ENCODE peak calls at places on chromosomes 12 and 14, in eight cellular contexts. One of them, this sample, is unnamed.

GRCh38 chr12:28869197-28869596 is 279.9 kb upstream of the FAR2 start:
- DNase-seq in PC-9: no peak
- DNase-seq in ascending aorta: no peak
- DNase-seq in RWPE1: no peak
- DNase-seq in AG09319: no peak
- DNase-seq in Peyer's patch: no peak
- DNase-seq in cardiac fibroblast: peak
- DNase-seq in esophagus muscularis mucosa: no peak
- DNase-seq in this sample: no peak

GRCh38 chr12:31702047-31702446 is 26.8 kb downstream of the AMN1 start:
- DNase-seq in AG09319: no peak
- DNase-seq in ascending aorta: no peak
- DNase-seq in PC-9: no peak
- DNase-seq in Peyer's patch: no peak
- DNase-seq in esophagus muscularis mucosa: no peak
- DNase-seq in RWPE1: no peak
- DNase-seq in cardiac fibroblast: peak
- DNase-seq in this sample: no peak

GRCh38 chr14:89621009-89621421 is 204.0 kb upstream of the FOXN3 start:
- DNase-seq in cardiac fibroblast: no peak
- DNase-seq in Peyer's patch: peak
- DNase-seq in AG09319: no peak
- DNase-seq in RWPE1: no peak
- DNase-seq in PC-9: no peak
- DNase-seq in ascending aorta: no peak
- DNase-seq in esophagus muscularis mucosa: no peak
- DNase-seq in this sample: no peak

GRCh38 chr14:68784298-68784910 is 8.5 kb downstream of the ZFP36L1 start:
- DNase-seq in PC-9: no peak
- DNase-seq in Peyer's patch: peak
- DNase-seq in cardiac fibroblast: peak
- DNase-seq in RWPE1: no peak
- DNase-seq in AG09319: no peak
- DNase-seq in ascending aorta: peak
- DNase-seq in esophagus muscularis mucosa: peak
- DNase-seq in this sample: peak

GRCh38 chr12:106073179-106073578 is 65.6 kb downstream of the NUAK1 start:
- DNase-seq in RWPE1: no peak
- DNase-seq in esophagus muscularis mucosa: peak
- DNase-seq in PC-9: no peak
- DNase-seq in AG09319: no peak
- DNase-seq in Peyer's patch: no peak
- DNase-seq in cardiac fibroblast: no peak
- DNase-seq in ascending aorta: no peak
- DNase-seq in this sample: no peak

GRCh38 chr14:74459981-74460380 is 33.1 kb downstream of the NPC2 start:
- DNase-seq in ascending aorta: no peak
- DNase-seq in Peyer's patch: no peak
- DNase-seq in AG09319: no peak
- DNase-seq in cardiac fibroblast: no peak
- DNase-seq in RWPE1: no peak
- DNase-seq in esophagus muscularis mucosa: no peak
- DNase-seq in PC-9: no peak
- DNase-seq in this sample: no peak

GRCh38 chr12:20434993-20435392 is 66.7 kb downstream of the PDE3A start:
- DNase-seq in Peyer's patch: no peak
- DNase-seq in PC-9: no peak
- DNase-seq in cardiac fibroblast: peak
- DNase-seq in RWPE1: no peak
- DNase-seq in esophagus muscularis mucosa: no peak
- DNase-seq in ascending aorta: no peak
- DNase-seq in AG09319: no peak
- DNase-seq in this sample: no peak

GRCh38 chr12:98344034-98344565 is 171.3 kb upstream of the TMPO start:
- DNase-seq in esophagus muscularis mucosa: peak
- DNase-seq in Peyer's patch: no peak
- DNase-seq in ascending aorta: no peak
- DNase-seq in PC-9: no peak
- DNase-seq in AG09319: no peak
- DNase-seq in RWPE1: no peak
- DNase-seq in cardiac fibroblast: no peak
- DNase-seq in this sample: no peak

GRCh38 chr14:35409595-35409994 is 5.0 kb upstream of the NFKBIA start:
- DNase-seq in ascending aorta: no peak
- DNase-seq in AG09319: no peak
- DNase-seq in PC-9: no peak
- DNase-seq in Peyer's patch: no peak
- DNase-seq in esophagus muscularis mucosa: no peak
- DNase-seq in cardiac fibroblast: no peak
- DNase-seq in RWPE1: no peak
- DNase-seq in this sample: no peak

GRCh38 chr12:77115471-77115870 is 50.1 kb upstream of the E2F7 start:
- DNase-seq in PC-9: no peak
- DNase-seq in cardiac fibroblast: no peak
- DNase-seq in Peyer's patch: no peak
- DNase-seq in ascending aorta: no peak
- DNase-seq in esophagus muscularis mucosa: no peak
- DNase-seq in AG09319: no peak
- DNase-seq in RWPE1: no peak
- DNase-seq in this sample: no peak

GRCh38 chr14:63551338-63551737 is 8.2 kb upstream of the PPP2R5E start:
- DNase-seq in cardiac fibroblast: peak
- DNase-seq in Peyer's patch: no peak
- DNase-seq in esophagus muscularis mucosa: no peak
- DNase-seq in PC-9: no peak
- DNase-seq in AG09319: no peak
- DNase-seq in ascending aorta: no peak
- DNase-seq in RWPE1: peak
- DNase-seq in this sample: no peak

GRCh38 chr12:64077922-64078321 is 144.2 kb downstream of the KICS2 start:
- DNase-seq in Peyer's patch: no peak
- DNase-seq in ascending aorta: no peak
- DNase-seq in AG09319: no peak
- DNase-seq in esophagus muscularis mucosa: no peak
- DNase-seq in PC-9: no peak
- DNase-seq in cardiac fibroblast: peak
- DNase-seq in RWPE1: no peak
- DNase-seq in this sample: no peak

GRCh38 chr14:91945776-91946305 is 1.7 kb downstream of the FBLN5 start:
- DNase-seq in cardiac fibroblast: peak
- DNase-seq in RWPE1: no peak
- DNase-seq in AG09319: no peak
- DNase-seq in esophagus muscularis mucosa: no peak
- DNase-seq in ascending aorta: peak
- DNase-seq in Peyer's patch: no peak
- DNase-seq in PC-9: no peak
- DNase-seq in this sample: no peak

GRCh38 chr12:77064891-77065360 is 443 bp downstream of the E2F7 start:
- DNase-seq in RWPE1: peak
- DNase-seq in cardiac fibroblast: no peak
- DNase-seq in Peyer's patch: no peak
- DNase-seq in esophagus muscularis mucosa: no peak
- DNase-seq in ascending aorta: no peak
- DNase-seq in AG09319: no peak
- DNase-seq in PC-9: no peak
- DNase-seq in this sample: peak

GRCh38 chr14:81105378-81105777 is 115.4 kb downstream of the GTF2A1 start:
- DNase-seq in PC-9: no peak
- DNase-seq in Peyer's patch: no peak
- DNase-seq in ascending aorta: no peak
- DNase-seq in esophagus muscularis mucosa: no peak
- DNase-seq in cardiac fibroblast: no peak
- DNase-seq in RWPE1: no peak
- DNase-seq in AG09319: no peak
- DNase-seq in this sample: no peak

DNA sequence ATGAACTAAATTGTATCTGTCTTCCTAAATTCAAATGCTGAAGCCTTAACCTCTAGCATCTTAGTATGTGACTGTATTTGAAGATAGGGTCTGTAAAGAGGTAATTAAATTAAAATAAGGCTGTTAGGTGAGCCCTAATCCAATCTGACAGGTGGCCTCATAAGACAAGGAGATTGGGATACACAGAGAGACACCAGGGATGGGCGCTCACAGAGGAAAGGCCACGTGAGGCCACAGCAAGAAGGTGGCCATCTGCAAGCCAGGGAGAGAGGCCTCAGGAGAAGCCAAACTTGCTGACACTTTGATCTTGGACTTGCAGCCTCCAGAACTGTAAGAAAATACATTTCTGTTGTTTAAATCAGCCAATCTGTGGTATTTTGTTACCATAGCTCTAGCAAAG is 110.6 kb downstream of the GTF2A1 start:
- DNase-seq in ascending aorta: no peak
- DNase-seq in PC-9: no peak
- DNase-seq in AG09319: no peak
- DNase-seq in cardiac fibroblast: no peak
- DNase-seq in esophagus muscularis mucosa: no peak
- DNase-seq in RWPE1: no peak
- DNase-seq in Peyer's patch: no peak
- DNase-seq in this sample: no peak
- TF ChIP-seq CTCF in ascending aorta: no peak
- TF ChIP-seq CTCF in PC-9: no peak
- TF ChIP-seq CTCF in AG09319: no peak
- TF ChIP-seq CTCF in cardiac fibroblast: no peak
- TF ChIP-seq CTCF in esophagus muscularis mucosa: no peak
- TF ChIP-seq CTCF in RWPE1: no peak
- TF ChIP-seq CTCF in Peyer's patch: no peak
- TF ChIP-seq CTCF in this sample: no peak

DNA sequence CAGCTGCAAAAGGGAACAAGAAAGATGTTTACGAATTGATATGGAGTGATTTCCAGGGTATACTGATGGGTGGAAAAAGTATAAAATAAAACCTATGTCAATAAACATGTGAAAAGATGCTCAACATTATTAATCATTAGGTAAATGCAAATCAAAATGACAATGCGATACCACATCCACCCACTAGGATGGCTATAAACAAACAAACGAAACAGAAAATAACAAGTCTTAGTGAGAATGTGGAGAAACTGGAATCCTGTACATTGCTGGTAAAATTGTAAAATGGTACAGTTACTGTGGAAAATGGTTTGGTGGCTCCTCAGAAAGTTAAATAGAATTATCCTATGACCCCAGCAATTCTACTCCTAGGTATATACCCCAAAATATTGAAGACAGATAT is 9.5 kb upstream of the BEST3 start:
- DNase-seq in ascending aorta: no peak
- DNase-seq in cardiac fibroblast: no peak
- DNase-seq in RWPE1: no peak
- DNase-seq in esophagus muscularis mucosa: no peak
- DNase-seq in PC-9: no peak
- DNase-seq in AG09319: no peak
- DNase-seq in Peyer's patch: no peak
- DNase-seq in this sample: no peak
- TF ChIP-seq CTCF in ascending aorta: no peak
- TF ChIP-seq CTCF in cardiac fibroblast: no peak
- TF ChIP-seq CTCF in RWPE1: no peak
- TF ChIP-seq CTCF in esophagus muscularis mucosa: no peak
- TF ChIP-seq CTCF in PC-9: peak
- TF ChIP-seq CTCF in AG09319: no peak
- TF ChIP-seq CTCF in Peyer's patch: peak
- TF ChIP-seq CTCF in this sample: peak

GRCh38 chr14:103770500-103770899 is 54.9 kb downstream of the ZFYVE21 start:
- DNase-seq in esophagus muscularis mucosa: no peak
- DNase-seq in PC-9: no peak
- DNase-seq in ascending aorta: no peak
- DNase-seq in cardiac fibroblast: no peak
- DNase-seq in RWPE1: no peak
- DNase-seq in Peyer's patch: no peak
- DNase-seq in AG09319: no peak
- DNase-seq in this sample: no peak

GRCh38 chr14:103772078-103772712 is 56.6 kb downstream of the ZFYVE21 start:
- DNase-seq in PC-9: no peak
- DNase-seq in cardiac fibroblast: no peak
- DNase-seq in ascending aorta: no peak
- DNase-seq in AG09319: no peak
- DNase-seq in esophagus muscularis mucosa: no peak
- DNase-seq in RWPE1: no peak
- DNase-seq in Peyer's patch: no peak
- DNase-seq in this sample: no peak

GRCh38 chr14:103775506-103775905 is 59.9 kb downstream of the ZFYVE21 start:
- DNase-seq in PC-9: no peak
- DNase-seq in esophagus muscularis mucosa: no peak
- DNase-seq in cardiac fibroblast: no peak
- DNase-seq in RWPE1: no peak
- DNase-seq in AG09319: no peak
- DNase-seq in Peyer's patch: no peak
- DNase-seq in ascending aorta: no peak
- DNase-seq in this sample: no peak

GRCh38 chr14:103767306-103767894 is 51.8 kb downstream of the ZFYVE21 start:
- DNase-seq in PC-9: no peak
- DNase-seq in ascending aorta: no peak
- DNase-seq in RWPE1: no peak
- DNase-seq in AG09319: no peak
- DNase-seq in esophagus muscularis mucosa: no peak
- DNase-seq in Peyer's patch: no peak
- DNase-seq in cardiac fibroblast: peak
- DNase-seq in this sample: no peak

GRCh38 chr14:103770902-103771301 is 55.3 kb downstream of the ZFYVE21 start:
- DNase-seq in ascending aorta: no peak
- DNase-seq in PC-9: no peak
- DNase-seq in Peyer's patch: no peak
- DNase-seq in RWPE1: no peak
- DNase-seq in cardiac fibroblast: no peak
- DNase-seq in esophagus muscularis mucosa: no peak
- DNase-seq in AG09319: no peak
- DNase-seq in this sample: no peak
- TF ChIP-seq CTCF in ascending aorta: no peak
- TF ChIP-seq CTCF in PC-9: no peak
- TF ChIP-seq CTCF in Peyer's patch: no peak
- TF ChIP-seq CTCF in RWPE1: no peak
- TF ChIP-seq CTCF in cardiac fibroblast: no peak
- TF ChIP-seq CTCF in esophagus muscularis mucosa: no peak
- TF ChIP-seq CTCF in AG09319: no peak
- TF ChIP-seq CTCF in this sample: no peak

DNA sequence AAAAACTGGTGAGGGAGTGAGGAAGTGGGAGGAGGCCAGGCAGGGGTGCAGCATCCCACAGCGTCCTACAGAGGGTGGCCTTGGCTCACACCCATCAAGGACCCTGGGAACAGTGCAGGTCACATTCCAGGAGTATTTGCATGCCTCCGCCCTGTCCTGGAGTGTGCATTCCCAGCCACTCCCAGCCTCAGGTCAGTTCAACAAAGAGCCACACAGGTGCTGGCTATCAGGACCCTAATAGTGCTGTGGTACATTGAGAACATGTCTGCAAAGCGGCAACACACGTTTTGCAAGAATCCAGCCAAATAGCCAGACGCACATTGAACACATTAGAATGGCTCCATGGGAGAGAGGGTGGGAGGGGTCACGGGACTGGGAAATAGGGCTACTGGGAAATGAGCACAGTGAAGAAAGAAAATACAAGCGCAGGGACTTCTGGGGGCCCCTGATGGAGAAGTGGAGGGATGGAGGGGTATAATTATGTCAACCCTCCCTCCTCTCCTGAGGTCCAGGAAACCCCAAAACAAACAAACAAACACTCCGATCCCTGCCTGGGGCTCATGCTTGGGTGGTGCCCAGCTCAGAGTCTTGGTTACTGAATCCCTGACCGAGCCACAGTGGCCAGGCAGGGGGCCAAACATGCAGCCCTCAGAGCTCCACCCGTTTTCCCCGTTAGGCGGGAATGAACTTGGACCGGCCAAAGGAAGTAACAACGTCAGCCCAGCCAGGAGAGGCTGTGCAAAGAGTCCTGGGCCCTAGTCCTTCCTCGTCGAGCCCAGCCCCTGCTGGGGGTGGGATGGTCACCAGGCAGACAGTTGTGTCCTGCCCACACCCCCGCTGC is 36.4 kb downstream of the CMKLR1 start:
- DNase-seq in cardiac fibroblast: peak
- DNase-seq in ascending aorta: peak
- DNase-seq in AG09319: peak
- DNase-seq in Peyer's patch: no peak
- DNase-seq in esophagus muscularis mucosa: peak
- DNase-seq in PC-9: peak
- DNase-seq in RWPE1: peak
- DNase-seq in this sample: peak
- TF ChIP-seq CTCF in cardiac fibroblast: no peak
- TF ChIP-seq CTCF in ascending aorta: no peak
- TF ChIP-seq CTCF in AG09319: no peak
- TF ChIP-seq CTCF in Peyer's patch: no peak
- TF ChIP-seq CTCF in esophagus muscularis mucosa: no peak
- TF ChIP-seq CTCF in PC-9: no peak
- TF ChIP-seq CTCF in RWPE1: no peak
- TF ChIP-seq CTCF in this sample: no peak